ENCODE peak calls at places on chromosomes 7 and 10, in eight cellular contexts. One of them, this sample, is unnamed.

GRCh38 chr10:71716406-71716805 is 3.2 kb downstream of the C10orf105 start:
- DNase-seq in mesenchymal stem cell: no peak
- DNase-seq in A549: no peak
- DNase-seq in PC-3: no peak
- DNase-seq in neural progenitor cell: no peak
- DNase-seq in HepG2: no peak
- DNase-seq in PC-9: no peak
- DNase-seq in neuronal stem cell: no peak
- DNase-seq in this sample: no peak

GRCh38 chr10:123560301-123561144 is 105.6 kb upstream of the GPR26 start:
- DNase-seq in neural progenitor cell: no peak
- DNase-seq in PC-9: no peak
- DNase-seq in PC-3: no peak
- DNase-seq in neuronal stem cell: no peak
- DNase-seq in mesenchymal stem cell: no peak
- DNase-seq in A549: no peak
- DNase-seq in HepG2: no peak
- DNase-seq in this sample: no peak

GRCh38 chr10:114544045-114544659 is 113.9 kb downstream of the ABLIM1 start:
- DNase-seq in PC-9: peak
- DNase-seq in mesenchymal stem cell: no peak
- DNase-seq in neuronal stem cell: no peak
- DNase-seq in A549: no peak
- DNase-seq in HepG2: no peak
- DNase-seq in neural progenitor cell: no peak
- DNase-seq in PC-3: peak
- DNase-seq in this sample: no peak

GRCh38 chr10:132447446-132448247 is 50.6 kb downstream of the PWWP2B start:
- DNase-seq in PC-9: peak
- DNase-seq in HepG2: peak
- DNase-seq in PC-3: peak
- DNase-seq in neural progenitor cell: peak
- DNase-seq in mesenchymal stem cell: peak
- DNase-seq in neuronal stem cell: no peak
- DNase-seq in A549: peak
- DNase-seq in this sample: peak

GRCh38 chr7:99311702-99312101 is 14.0 kb upstream of the ARPC1A start:
- DNase-seq in PC-3: peak
- DNase-seq in PC-9: no peak
- DNase-seq in HepG2: no peak
- DNase-seq in A549: no peak
- DNase-seq in neuronal stem cell: no peak
- DNase-seq in neural progenitor cell: no peak
- DNase-seq in mesenchymal stem cell: no peak
- DNase-seq in this sample: no peak

GRCh38 chr10:116974442-116975005 is 30.5 kb downstream of the SHTN1 start:
- DNase-seq in HepG2: no peak
- DNase-seq in neuronal stem cell: no peak
- DNase-seq in PC-9: peak
- DNase-seq in PC-3: peak
- DNase-seq in neural progenitor cell: no peak
- DNase-seq in mesenchymal stem cell: peak
- DNase-seq in A549: peak
- DNase-seq in this sample: no peak

GRCh38 chr10:31549936-31550335 is 230.9 kb downstream of the ZEB1 start:
- DNase-seq in HepG2: no peak
- DNase-seq in mesenchymal stem cell: peak
- DNase-seq in PC-3: no peak
- DNase-seq in A549: no peak
- DNase-seq in neuronal stem cell: no peak
- DNase-seq in PC-9: no peak
- DNase-seq in neural progenitor cell: no peak
- DNase-seq in this sample: no peak

GRCh38 chr10:96511044-96511945 is 2.4 kb downstream of the TLL2 start:
- DNase-seq in HepG2: peak
- DNase-seq in mesenchymal stem cell: peak
- DNase-seq in A549: peak
- DNase-seq in neural progenitor cell: peak
- DNase-seq in PC-3: peak
- DNase-seq in PC-9: no peak
- DNase-seq in neuronal stem cell: no peak
- DNase-seq in this sample: peak

GRCh38 chr10:93074137-93074596 is 474 bp downstream of the CYP26A1 start:
- DNase-seq in HepG2: no peak
- DNase-seq in PC-9: no peak
- DNase-seq in PC-3: peak
- DNase-seq in neural progenitor cell: peak
- DNase-seq in mesenchymal stem cell: no peak
- DNase-seq in A549: peak
- DNase-seq in neuronal stem cell: no peak
- DNase-seq in this sample: no peak

GRCh38 chr10:70589762-70590662 is 12.5 kb downstream of the PRF1 start:
- DNase-seq in neuronal stem cell: no peak
- DNase-seq in mesenchymal stem cell: peak
- DNase-seq in PC-3: no peak
- DNase-seq in neural progenitor cell: no peak
- DNase-seq in HepG2: no peak
- DNase-seq in A549: no peak
- DNase-seq in PC-9: no peak
- DNase-seq in this sample: peak

GRCh38 chr10:29692121-29692539 is 57.4 kb upstream of the SVIL start:
- DNase-seq in neural progenitor cell: no peak
- DNase-seq in PC-9: no peak
- DNase-seq in neuronal stem cell: no peak
- DNase-seq in A549: no peak
- DNase-seq in PC-3: no peak
- DNase-seq in mesenchymal stem cell: peak
- DNase-seq in HepG2: no peak
- DNase-seq in this sample: no peak

GRCh38 chr7:26005683-26006410 is 146.2 kb upstream of the NFE2L3 start:
- DNase-seq in PC-3: no peak
- DNase-seq in HepG2: no peak
- DNase-seq in neuronal stem cell: no peak
- DNase-seq in neural progenitor cell: no peak
- DNase-seq in PC-9: peak
- DNase-seq in A549: no peak
- DNase-seq in mesenchymal stem cell: no peak
- DNase-seq in this sample: peak

GRCh38 chr10:62437696-62438095 is 63.5 kb downstream of the ZNF365 start:
- DNase-seq in PC-3: peak
- DNase-seq in PC-9: peak
- DNase-seq in neural progenitor cell: peak
- DNase-seq in mesenchymal stem cell: peak
- DNase-seq in neuronal stem cell: peak
- DNase-seq in HepG2: peak
- DNase-seq in A549: peak
- DNase-seq in this sample: peak

DNA sequence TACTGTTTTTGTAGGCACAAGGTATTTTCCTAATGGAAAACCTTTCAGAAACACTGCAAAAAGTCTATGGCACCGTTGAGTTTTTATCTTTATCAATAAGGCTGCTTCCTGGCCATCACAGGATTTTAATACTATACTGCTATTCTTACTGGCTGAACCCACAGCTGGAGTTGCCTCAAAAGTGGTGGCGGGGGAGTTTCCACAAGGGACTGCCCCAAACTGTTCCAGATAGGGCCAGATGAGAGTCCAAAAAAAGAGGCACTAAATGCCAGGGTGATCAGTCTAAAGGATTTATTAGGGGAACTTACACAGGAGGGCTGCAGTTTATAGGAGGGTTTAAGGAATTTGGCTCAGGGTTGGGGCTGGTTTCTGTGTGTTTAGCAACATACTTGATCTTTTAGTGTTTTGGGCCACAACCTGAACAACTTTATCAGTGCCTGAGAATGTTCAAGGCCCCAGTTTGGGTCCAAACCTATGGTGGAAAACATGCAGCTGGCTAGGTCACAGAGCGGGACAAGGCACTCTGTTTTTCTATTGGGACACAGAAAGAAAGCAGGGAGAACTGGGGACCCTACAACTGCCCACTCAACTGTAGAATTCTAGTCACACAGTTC is 41.4 kb downstream of the STAM start:
- DNase-seq in PC-3: no peak
- DNase-seq in mesenchymal stem cell: no peak
- DNase-seq in PC-9: no peak
- DNase-seq in neuronal stem cell: no peak
- DNase-seq in HepG2: no peak
- DNase-seq in neural progenitor cell: no peak
- DNase-seq in A549: no peak
- DNase-seq in this sample: no peak
- H3K4me3 ChIP-seq in PC-3: no peak
- H3K4me3 ChIP-seq in mesenchymal stem cell: no peak
- H3K4me3 ChIP-seq in PC-9: no peak
- H3K4me3 ChIP-seq in neuronal stem cell: no peak
- H3K4me3 ChIP-seq in HepG2: no peak
- H3K4me3 ChIP-seq in neural progenitor cell: no peak
- H3K4me3 ChIP-seq in A549: no peak
- H3K4me3 ChIP-seq in this sample: no peak

GRCh38 chr10:86047588-86047987 is 319.0 kb downstream of the GRID1 start:
- DNase-seq in A549: no peak
- DNase-seq in neuronal stem cell: no peak
- DNase-seq in neural progenitor cell: no peak
- DNase-seq in PC-9: no peak
- DNase-seq in PC-3: no peak
- DNase-seq in HepG2: no peak
- DNase-seq in mesenchymal stem cell: no peak
- DNase-seq in this sample: no peak

GRCh38 chr10:86049442-86049841 is 317.2 kb downstream of the GRID1 start:
- DNase-seq in PC-9: no peak
- DNase-seq in mesenchymal stem cell: no peak
- DNase-seq in HepG2: no peak
- DNase-seq in neural progenitor cell: no peak
- DNase-seq in neuronal stem cell: no peak
- DNase-seq in A549: no peak
- DNase-seq in PC-3: no peak
- DNase-seq in this sample: no peak

GRCh38 chr10:86046845-86047460 is 319.6 kb downstream of the GRID1 start:
- DNase-seq in A549: no peak
- DNase-seq in neural progenitor cell: no peak
- DNase-seq in PC-3: no peak
- DNase-seq in neuronal stem cell: no peak
- DNase-seq in PC-9: no peak
- DNase-seq in HepG2: no peak
- DNase-seq in mesenchymal stem cell: no peak
- DNase-seq in this sample: no peak

GRCh38 chr10:86048973-86049372 is 317.6 kb downstream of the GRID1 start:
- DNase-seq in mesenchymal stem cell: no peak
- DNase-seq in neuronal stem cell: no peak
- DNase-seq in A549: no peak
- DNase-seq in PC-3: no peak
- DNase-seq in PC-9: no peak
- DNase-seq in HepG2: no peak
- DNase-seq in neural progenitor cell: no peak
- DNase-seq in this sample: no peak

GRCh38 chr10:86048571-86048970 is 318.0 kb downstream of the GRID1 start:
- DNase-seq in mesenchymal stem cell: no peak
- DNase-seq in A549: no peak
- DNase-seq in neuronal stem cell: no peak
- DNase-seq in PC-9: no peak
- DNase-seq in neural progenitor cell: no peak
- DNase-seq in HepG2: no peak
- DNase-seq in PC-3: no peak
- DNase-seq in this sample: no peak
- H3K4me2 ChIP-seq in mesenchymal stem cell: no peak
- H3K4me2 ChIP-seq in A549: no peak
- H3K4me2 ChIP-seq in neuronal stem cell: no peak
- H3K4me2 ChIP-seq in PC-9: no peak
- H3K4me2 ChIP-seq in neural progenitor cell: no peak
- H3K4me2 ChIP-seq in HepG2: no peak
- H3K4me2 ChIP-seq in PC-3: no peak
- H3K4me2 ChIP-seq in this sample: no peak

GRCh38 chr10:5774987-5775386 is 38.2 kb downstream of the GDI2 start:
- DNase-seq in PC-3: no peak
- DNase-seq in PC-9: no peak
- DNase-seq in neuronal stem cell: no peak
- DNase-seq in neural progenitor cell: no peak
- DNase-seq in A549: no peak
- DNase-seq in mesenchymal stem cell: no peak
- DNase-seq in HepG2: no peak
- DNase-seq in this sample: no peak

GRCh38 chr10:5775705-5776104 is 37.5 kb downstream of the GDI2 start:
- DNase-seq in HepG2: no peak
- DNase-seq in neural progenitor cell: no peak
- DNase-seq in PC-3: no peak
- DNase-seq in A549: no peak
- DNase-seq in mesenchymal stem cell: no peak
- DNase-seq in neuronal stem cell: no peak
- DNase-seq in PC-9: no peak
- DNase-seq in this sample: no peak

GRCh38 chr10:5776881-5777197 is 36.4 kb downstream of the GDI2 start:
- DNase-seq in A549: no peak
- DNase-seq in PC-9: no peak
- DNase-seq in mesenchymal stem cell: peak
- DNase-seq in neuronal stem cell: no peak
- DNase-seq in HepG2: no peak
- DNase-seq in PC-3: peak
- DNase-seq in neural progenitor cell: no peak
- DNase-seq in this sample: no peak

GRCh38 chr10:5779753-5780152 is 33.5 kb downstream of the GDI2 start:
- DNase-seq in PC-3: no peak
- DNase-seq in A549: no peak
- DNase-seq in neural progenitor cell: no peak
- DNase-seq in mesenchymal stem cell: no peak
- DNase-seq in HepG2: no peak
- DNase-seq in neuronal stem cell: no peak
- DNase-seq in PC-9: no peak
- DNase-seq in this sample: no peak

GRCh38 chr10:5776150-5776880 is 36.9 kb downstream of the GDI2 start:
- DNase-seq in PC-9: no peak
- DNase-seq in mesenchymal stem cell: peak
- DNase-seq in HepG2: no peak
- DNase-seq in neural progenitor cell: peak
- DNase-seq in PC-3: no peak
- DNase-seq in neuronal stem cell: no peak
- DNase-seq in A549: peak
- DNase-seq in this sample: no peak
- H3K4me3 ChIP-seq in PC-9: no peak
- H3K4me3 ChIP-seq in mesenchymal stem cell: peak
- H3K4me3 ChIP-seq in HepG2: no peak
- H3K4me3 ChIP-seq in neural progenitor cell: no peak
- H3K4me3 ChIP-seq in PC-3: no peak
- H3K4me3 ChIP-seq in neuronal stem cell: no peak
- H3K4me3 ChIP-seq in A549: no peak
- H3K4me3 ChIP-seq in this sample: no peak

DNA sequence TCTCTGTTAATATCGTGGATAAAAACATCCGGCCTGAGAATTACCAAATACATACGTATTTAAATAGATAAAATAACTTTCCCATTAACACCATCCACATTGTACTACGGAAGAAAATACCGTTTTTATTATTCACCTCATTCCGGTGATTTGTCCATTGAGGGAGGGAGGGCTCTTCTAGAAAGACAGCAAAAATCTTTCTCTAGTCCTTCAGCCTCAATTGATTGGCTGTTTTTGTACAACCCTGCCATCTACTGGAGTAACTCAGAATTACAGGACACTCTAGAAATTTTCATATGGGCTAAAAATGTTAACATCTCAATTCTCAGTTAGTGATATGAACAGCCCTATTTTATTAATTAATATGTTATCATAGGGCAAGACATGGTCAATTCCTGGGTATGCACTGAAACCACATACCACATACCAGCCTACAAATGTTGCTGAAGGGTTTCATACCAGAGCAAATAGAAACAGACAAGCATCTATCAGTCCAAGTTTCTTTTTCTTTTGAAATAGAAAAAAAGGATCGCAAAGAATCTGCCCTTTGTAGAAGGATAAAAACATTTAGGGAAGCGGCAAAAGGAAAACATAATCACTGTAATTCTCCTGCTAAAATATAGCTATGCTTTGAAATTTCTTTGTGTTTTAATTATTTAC is 55.8 kb upstream of the CDCA7L start:
- DNase-seq in PC-3: peak
- DNase-seq in A549: peak
- DNase-seq in neural progenitor cell: peak
- DNase-seq in neuronal stem cell: peak
- DNase-seq in mesenchymal stem cell: peak
- DNase-seq in PC-9: peak
- DNase-seq in HepG2: peak
- DNase-seq in this sample: peak
- H3K4me2 ChIP-seq in PC-3: peak
- H3K4me2 ChIP-seq in A549: peak
- H3K4me2 ChIP-seq in neural progenitor cell: no peak
- H3K4me2 ChIP-seq in neuronal stem cell: no peak
- H3K4me2 ChIP-seq in mesenchymal stem cell: no peak
- H3K4me2 ChIP-seq in PC-9: peak
- H3K4me2 ChIP-seq in HepG2: no peak
- H3K4me2 ChIP-seq in this sample: peak